ENCODE peak calls at places on chromosomes 3 and 15, in eight cellular contexts. F is mammary epithelial cell; K is upper lobe of left lung; S is A549; D is heart right ventricle; H is IMR-90; L is left ventricle myocardium inferior; M is CD8-positive, alpha-beta T cell. P is an unnamed sample. For H3K4me1, the result is how much of the 10 kb centered on the place peaks cover.

GRCh38 chr3:52444860-52445793 is at the start of gene SEMA3G:
- DNase-seq in F (peak), K (peak), S (peak), D (peak), H (peak), L (peak), M (peak), P (peak)

GRCh38 chr15:44195151-44195740 is at the start of gene FRMD5:
- DNase-seq in F (peak), K (peak), S (peak), D (peak), H (peak), L (peak), M (peak), P (peak)

GRCh38 chr3:187011915-187012314 is 81.6 kb downstream of the ST6GAL1 start:
- DNase-seq in F (no peak), K (peak), S (no peak), D (no peak), H (no peak), L (no peak), M (no peak), P (peak)

GRCh38 chr3:30632521-30632920 is 26.1 kb downstream of the TGFBR2 start:
- DNase-seq in F (no peak), K (no peak), S (no peak), D (no peak), H (no peak), L (no peak), M (no peak), P (no peak)

GRCh38 chr3:196813903-196814302 is 53.8 kb upstream of the SENP5 start:
- DNase-seq in F (no peak), K (no peak), S (no peak), D (no peak), H (peak), L (no peak), M (no peak), P (no peak)

GRCh38 chr3:124701687-124702086 is 28.6 kb upstream of the UMPS start:
- DNase-seq in F (no peak), K (no peak), S (no peak), D (no peak), H (peak), L (no peak), M (no peak), P (no peak)

GRCh38 chr3:186849392-186849975 is 7.0 kb downstream of the ADIPOQ start:
- DNase-seq in F (peak), K (no peak), S (peak), D (no peak), H (peak), L (no peak), M (no peak), P (no peak)

GRCh38 chr3:45118615-45119062 is 27.5 kb downstream of the CDCP1 start:
- DNase-seq in F (no peak), K (no peak), S (no peak), D (no peak), H (no peak), L (no peak), M (no peak), P (no peak)

GRCh38 chr3:99041747-99042146 is 140.3 kb upstream of the DCBLD2 start:
- DNase-seq in F (no peak), K (no peak), S (no peak), D (no peak), H (no peak), L (no peak), M (no peak), P (no peak)

GRCh38 chr15:63473007-63473748 is 31.2 kb upstream of the USP3 start:
- DNase-seq in F (no peak), K (no peak), S (peak), D (no peak), H (no peak), L (no peak), M (peak), P (no peak)

GRCh38 chr15:62824111-62824737 is 218.3 kb upstream of the TPM1 start:
- DNase-seq in F (peak), K (no peak), S (peak), D (no peak), H (peak), L (no peak), M (no peak), P (no peak)

GRCh38 chr15:76168237-76168984 is 108.6 kb downstream of the TMEM266 start:
- DNase-seq in F (no peak), K (no peak), S (no peak), D (no peak), H (no peak), L (no peak), M (no peak), P (no peak)

GRCh38 chr3:184001761-184002160 is 15.9 kb downstream of the ABCC5 start:
- DNase-seq in F (no peak), K (no peak), S (no peak), D (no peak), H (no peak), L (no peak), M (no peak), P (no peak)

GRCh38 chr3:191131305-191131704 is 67.7 kb upstream of the OSTN start:
- DNase-seq in F (no peak), K (no peak), S (no peak), D (no peak), H (no peak), L (no peak), M (no peak), P (no peak)

GRCh38 chr15:67018451-67018850 is 47.0 kb upstream of the SMAD3 start:
- DNase-seq in F (no peak), K (no peak), S (no peak), D (no peak), H (no peak), L (no peak), M (no peak), P (no peak)

GRCh38 chr3:49869525-49870126 is at the start of gene CAMKV:
- DNase-seq in F (no peak), K (no peak), S (no peak), D (no peak), H (no peak), L (no peak), M (no peak), P (no peak)

GRCh38 chr3:170734737-170735070 is 135.3 kb downstream of the RPL22L1 start:
- DNase-seq in F (no peak), K (no peak), S (no peak), D (no peak), H (no peak), L (no peak), M (no peak), P (no peak)

GRCh38 chr3:99645277-99646106 is 7.1 kb downstream of the COL8A1 start:
- DNase-seq in F (peak), K (no peak), S (peak), D (no peak), H (peak), L (no peak), M (no peak), P (no peak)

GRCh38 chr3:141399200-141399599 is 30.9 kb downstream of the ZBTB38 start:
- DNase-seq in F (no peak), K (no peak), S (no peak), D (no peak), H (no peak), L (no peak), M (no peak), P (no peak)

GRCh38 chr15:85583404-85584390 is 203.3 kb downstream of the AKAP13 start:
- DNase-seq in F (peak), K (peak), S (peak), D (peak), H (peak), L (peak), M (peak), P (no peak)

GRCh38 chr3:31043184-31043819 is 148.8 kb upstream of the GADL1 start:
- DNase-seq in F (peak), K (no peak), S (no peak), D (no peak), H (peak), L (no peak), M (no peak), P (no peak)

GRCh38 chr3:188037116-188037718 is 116.7 kb upstream of the LPP start:
- DNase-seq in F (peak), K (peak), S (peak), D (no peak), H (peak), L (no peak), M (no peak), P (peak)

GRCh38 chr3:24496529-24497482 is 2.2 kb upstream of the THRB start:
- DNase-seq in F (no peak), K (peak), S (peak), D (peak), H (peak), L (peak), M (no peak), P (peak)

GRCh38 chr3:33919312-33919711 is 120.9 kb downstream of the PDCD6IP start:
- DNase-seq in F (no peak), K (no peak), S (no peak), D (no peak), H (peak), L (no peak), M (no peak), P (no peak)

GRCh38 chr15:92930776-92931175 is 30.7 kb downstream of the CHD2 start:
- DNase-seq in F (peak), K (no peak), S (no peak), D (no peak), H (peak), L (no peak), M (no peak), P (no peak)

GRCh38 chr3:195522254-195523023 is 20.7 kb downstream of the PPP1R2 start:
- DNase-seq in F (no peak), K (no peak), S (peak), D (no peak), H (peak), L (no peak), M (no peak), P (no peak)

GRCh38 chr15:78681306-78682012 is 40.4 kb upstream of the CHRNB4 start:
- DNase-seq in F (no peak), K (no peak), S (no peak), D (no peak), H (no peak), L (no peak), M (no peak), P (no peak)

GRCh38 chr15:70853855-70854668 is at the start of gene LARP6:
- DNase-seq in F (peak), K (no peak), S (peak), D (peak), H (peak), L (peak), M (peak), P (peak)

GRCh38 chr3:171867976-171868375 is 24.8 kb downstream of the TMEM212 start:
- DNase-seq in F (no peak), K (no peak), S (peak), D (no peak), H (no peak), L (no peak), M (no peak), P (no peak)
- TF ChIP-seq CTCF in F (peak), K (peak), S (peak), D (peak), H (peak), L (peak), M (no peak), P (peak)

DNA sequence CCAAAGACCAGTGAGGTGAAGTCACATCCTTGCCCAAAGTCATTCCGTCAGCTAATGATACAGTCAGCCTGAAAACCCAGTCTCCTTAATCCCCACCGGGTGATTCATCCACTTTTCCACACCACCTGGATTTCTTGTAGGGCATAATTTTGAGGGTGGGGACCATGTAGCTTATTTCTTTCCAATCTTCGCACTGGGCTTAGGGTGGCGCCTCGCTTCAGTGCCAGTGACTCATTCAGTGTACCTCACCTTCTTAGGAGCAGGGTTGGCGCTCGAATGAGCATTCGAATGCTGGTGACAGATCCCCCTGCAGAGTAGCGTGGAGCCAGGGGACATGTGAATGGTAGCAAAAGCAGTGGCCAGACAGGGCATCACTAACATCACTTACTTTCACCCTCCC is 24.0 kb downstream of the BMF start:
- DNase-seq in F (no peak), K (no peak), S (no peak), D (no peak), H (no peak), L (no peak), M (no peak), P (no peak)
- H3K4me1 ChIP-seq in F (under half), K (under half), S (under half), D (under half), H (under half), L (half or more), M (under half), P (under half)

DNA sequence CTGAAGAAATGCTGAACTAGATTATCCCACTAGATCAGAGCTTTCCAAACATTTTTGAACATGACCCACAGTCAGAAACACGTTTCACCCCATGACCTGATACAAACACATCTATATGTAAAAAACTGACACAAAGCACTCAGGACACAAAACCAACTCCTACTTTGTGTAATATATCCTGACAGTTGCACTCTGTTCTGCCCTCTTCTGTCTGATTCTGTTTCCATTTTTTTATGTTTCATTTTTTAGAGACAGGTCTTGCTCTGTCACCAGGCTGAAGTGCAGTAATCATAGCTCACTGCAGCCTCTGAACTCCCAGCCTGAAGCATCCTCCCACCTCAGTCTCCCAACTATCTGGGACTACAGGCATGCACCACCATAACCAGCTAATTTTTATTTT is 15.8 kb upstream of the RFTN1 start:
- DNase-seq in F (no peak), K (no peak), S (no peak), D (no peak), H (no peak), L (no peak), M (no peak), P (no peak)
- TF ChIP-seq CTCF in F (no peak), K (no peak), S (no peak), D (no peak), H (peak), L (no peak), M (peak), P (no peak)

DNA sequence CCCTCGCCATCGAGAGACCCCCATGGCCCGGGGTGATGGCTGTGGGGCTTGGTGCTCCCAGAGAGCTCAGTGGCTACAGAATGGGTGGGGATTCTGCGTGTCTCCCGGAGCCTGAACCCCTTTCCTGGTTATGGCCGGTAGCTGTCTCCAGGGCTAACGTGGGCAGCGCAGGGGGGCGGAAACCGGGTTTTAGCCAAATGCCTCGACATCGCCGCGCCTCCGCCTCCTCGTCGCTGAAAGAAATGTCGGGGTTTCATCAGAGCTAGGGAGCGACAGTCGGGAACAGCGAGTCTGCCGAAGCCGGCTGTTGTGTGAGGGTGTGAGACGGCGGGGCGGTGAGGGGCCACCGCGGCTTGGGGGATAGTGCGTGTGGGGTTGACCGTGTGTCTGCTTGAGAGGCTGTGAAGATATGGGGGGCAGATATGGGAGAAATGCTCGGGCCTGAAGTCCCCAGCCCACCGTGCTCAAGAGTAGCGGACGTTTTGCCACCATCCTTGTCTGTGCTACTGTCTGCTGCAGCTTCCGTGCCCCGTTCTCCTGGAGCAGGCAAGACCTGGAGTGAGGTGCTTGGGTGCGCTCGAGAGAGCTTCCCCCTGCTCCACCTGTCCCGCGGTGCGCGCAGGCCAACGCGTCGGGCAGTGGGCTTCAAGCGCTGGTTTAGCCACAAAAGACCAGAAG is 836 bp upstream of the ISLR2 start:
- DNase-seq in F (no peak), K (no peak), S (no peak), D (no peak), H (no peak), L (no peak), M (no peak), P (no peak)
- H3K4me1 ChIP-seq in F (under half), K (under half), S (under half), D (under half), H (under half), L (half or more), M (under half), P (under half)

GRCh38 chr15:80561500-80561899 is 133.6 kb upstream of the ABHD17C start:
- DNase-seq in F (no peak), K (no peak), S (no peak), D (no peak), H (peak), L (no peak), M (no peak), P (no peak)

GRCh38 chr15:80562033-80562432 is 133.1 kb upstream of the ABHD17C start:
- DNase-seq in F (no peak), K (no peak), S (no peak), D (no peak), H (peak), L (no peak), M (no peak), P (no peak)

GRCh38 chr15:80564056-80564455 is 131.1 kb upstream of the ABHD17C start:
- DNase-seq in F (no peak), K (no peak), S (no peak), D (no peak), H (no peak), L (no peak), M (no peak), P (no peak)

GRCh38 chr15:80563372-80563997 is 131.6 kb upstream of the ABHD17C start:
- DNase-seq in F (no peak), K (no peak), S (no peak), D (no peak), H (no peak), L (no peak), M (no peak), P (no peak)

DNA sequence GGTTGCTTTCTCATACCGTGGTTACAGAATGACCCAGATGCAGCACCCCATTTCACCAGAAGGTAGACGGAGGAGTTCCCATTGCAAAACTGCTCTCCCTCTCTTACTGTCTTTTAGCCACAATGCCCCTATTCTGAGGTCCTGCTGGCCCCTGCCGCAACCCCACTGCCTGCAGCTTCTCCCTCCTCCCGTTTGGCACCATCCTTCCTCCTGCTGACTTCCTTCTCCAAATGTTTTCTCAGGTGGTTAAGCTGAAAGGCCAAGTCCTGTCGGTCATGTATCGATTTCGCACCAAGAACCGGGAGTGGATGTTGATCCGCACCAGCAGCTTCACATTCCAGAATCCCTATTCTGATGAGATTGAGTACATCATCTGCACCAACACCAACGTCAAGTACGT is 132.3 kb upstream of the ABHD17C start:
- DNase-seq in F (no peak), K (no peak), S (no peak), D (no peak), H (no peak), L (no peak), M (no peak), P (no peak)
- TF ChIP-seq CTCF in F (no peak), K (no peak), S (no peak), D (no peak), H (no peak), L (no peak), M (no peak), P (no peak)

GRCh38 chr3:48468329-48468731 is 21.8 kb downstream of the ATRIP start:
- DNase-seq in F (no peak), K (no peak), S (no peak), D (no peak), H (no peak), L (no peak), M (no peak), P (peak)
- H3K4me1 ChIP-seq in F (under half), K (half or more), S (half or more), D (half or more), H (under half), L (half or more), M (half or more), P (half or more)

DNA sequence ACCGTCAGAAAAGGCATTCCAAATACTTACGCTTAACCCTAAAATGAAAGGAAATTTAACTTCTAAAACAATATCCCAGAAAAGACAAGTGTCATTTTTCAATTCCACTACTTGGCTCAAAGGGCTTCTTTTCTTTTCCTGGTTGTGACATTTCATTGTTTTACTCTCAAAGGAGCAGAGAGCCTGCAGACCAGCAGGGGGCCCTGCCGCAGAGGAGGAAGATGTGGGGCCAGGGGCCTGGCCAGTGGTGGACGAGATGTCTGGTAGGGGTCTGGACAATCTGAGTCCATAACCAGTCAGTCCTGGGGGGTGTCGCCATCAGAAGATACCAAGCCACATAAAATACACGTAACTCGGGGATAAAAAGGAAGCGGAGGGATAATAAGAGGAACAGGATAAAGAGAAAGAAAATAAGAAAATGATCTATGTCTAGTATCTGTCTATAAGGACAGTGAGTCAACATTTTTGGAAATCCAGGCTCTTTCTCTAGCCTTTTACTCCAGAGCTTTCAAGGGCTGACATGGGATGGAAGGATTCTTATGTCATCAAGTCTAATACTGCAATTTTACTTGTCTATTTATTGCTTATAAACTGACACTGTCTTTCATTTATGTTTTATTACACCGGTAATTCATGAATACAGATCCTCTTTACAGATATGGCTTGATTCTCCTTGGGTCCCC is 54.2 kb upstream of the ARHGEF3 start:
- DNase-seq in F (no peak), K (peak), S (peak), D (peak), H (no peak), L (peak), M (peak), P (no peak)
- TF ChIP-seq CTCF in F (peak), K (peak), S (peak), D (peak), H (peak), L (peak), M (peak), P (peak)

GRCh38 chr15:99613481-99613880 is 47.7 kb downstream of the MEF2A start:
- DNase-seq in F (no peak), K (no peak), S (no peak), D (no peak), H (no peak), L (no peak), M (no peak), P (no peak)

GRCh38 chr15:99614749-99615288 is 49.0 kb downstream of the MEF2A start:
- DNase-seq in F (no peak), K (peak), S (no peak), D (no peak), H (no peak), L (no peak), M (no peak), P (no peak)

GRCh38 chr15:99615460-99615859 is 49.7 kb downstream of the MEF2A start:
- DNase-seq in F (no peak), K (no peak), S (no peak), D (no peak), H (no peak), L (no peak), M (no peak), P (no peak)

GRCh38 chr15:99616129-99616528 is 50.3 kb downstream of the MEF2A start:
- DNase-seq in F (no peak), K (no peak), S (no peak), D (no peak), H (no peak), L (no peak), M (no peak), P (no peak)

GRCh38 chr15:99613887-99614642 is 48.3 kb downstream of the MEF2A start:
- DNase-seq in F (peak), K (peak), S (no peak), D (no peak), H (peak), L (no peak), M (no peak), P (peak)
- H3K4me1 ChIP-seq in F (under half), K (half or more), S (under half), D (under half), H (under half), L (half or more), M (under half), P (half or more)

GRCh38 chr3:70546679-70547078 is 234.2 kb upstream of the MDFIC2 start:
- DNase-seq in F (no peak), K (no peak), S (no peak), D (no peak), H (no peak), L (no peak), M (no peak), P (no peak)
- TF ChIP-seq CTCF in F (no peak), K (no peak), S (no peak), D (no peak), H (no peak), L (no peak), M (no peak), P (no peak)